ENCODE peak calls at places on chromosomes 2 and 18, in seven cellular contexts. A is IMR-90, J is Calu3, U is thoracic aorta, R is OCI-LY7, G is PC-3, I is GM06990. Q is an unnamed sample.

GRCh38 chr2:38875227-38875575 is 533 bp downstream of the DHX57 start:
- DNase-seq in A (peak; percentile 1), J (no peak), U (no peak), R (no peak), G (peak; percentile 3), I (no peak), Q (no peak)

GRCh38 chr2:33158482-33159003 is 211.8 kb downstream of the LTBP1 start:
- DNase-seq in A (peak; percentile 95), J (no peak), U (no peak), R (no peak), G (peak; percentile 90), I (no peak), Q (no peak)

GRCh38 chr2:108923736-108924443 is 65.1 kb downstream of the EDAR start:
- DNase-seq in A (no peak), J (no peak), U (no peak), R (no peak), G (no peak), I (no peak), Q (no peak)

GRCh38 chr2:233156001-233156400 is 95.5 kb upstream of the ATG16L1 start:
- DNase-seq in A (no peak), J (no peak), U (no peak), R (no peak), G (no peak), I (no peak), Q (no peak)

GRCh38 chr2:170643346-170643745 is 71.8 kb upstream of the SP5 start:
- DNase-seq in A (no peak), J (no peak), U (no peak), R (no peak), G (no peak), I (no peak), Q (no peak)

GRCh38 chr2:120395221-120395620 is 49.3 kb downstream of the INHBB start:
- DNase-seq in A (no peak), J (no peak), U (no peak), R (no peak), G (no peak), I (no peak), Q (no peak)

GRCh38 chr2:201432551-201433388 is 18.5 kb downstream of the TRAK2 start:
- DNase-seq in A (peak; percentile 66), J (no peak), U (no peak), R (no peak), G (no peak), I (no peak), Q (no peak)

GRCh38 chr18:73670046-73670445 is 477.6 kb downstream of the FBXO15 start:
- DNase-seq in A (no peak), J (no peak), U (no peak), R (no peak), G (peak; percentile 62), I (no peak), Q (no peak)

GRCh38 chr2:118442949-118443348 is 354.7 kb downstream of the INSIG2 start:
- DNase-seq in A (no peak), J (no peak), U (no peak), R (no peak), G (no peak), I (no peak), Q (no peak)

GRCh38 chr18:13538630-13539029 is 187.7 kb downstream of the FAM210A start:
- DNase-seq in A (no peak), J (no peak), U (no peak), R (no peak), G (no peak), I (no peak), Q (no peak)

GRCh38 chr2:223469270-223470057 is 132.7 kb downstream of the SCG2 start:
- DNase-seq in A (peak; percentile 87), J (no peak), U (peak; percentile 25), R (no peak), G (no peak), I (no peak), Q (no peak)

GRCh38 chr2:188410504-188411235 is 119.0 kb downstream of the GULP1 start:
- DNase-seq in A (peak; percentile 63), J (no peak), U (no peak), R (no peak), G (peak; percentile 35), I (no peak), Q (no peak)

GRCh38 chr2:73370348-73370747 is 15.3 kb upstream of the ALMS1 start:
- DNase-seq in A (no peak), J (no peak), U (no peak), R (no peak), G (no peak), I (no peak), Q (no peak)

GRCh38 chr2:73374243-73374642 is 11.4 kb upstream of the ALMS1 start:
- DNase-seq in A (no peak), J (no peak), U (no peak), R (no peak), G (no peak), I (no peak), Q (no peak)

GRCh38 chr2:73373335-73373734 is 12.3 kb upstream of the ALMS1 start:
- DNase-seq in A (no peak), J (no peak), U (no peak), R (no peak), G (no peak), I (no peak), Q (no peak)

GRCh38 chr2:73366060-73366459 is 19.6 kb upstream of the ALMS1 start:
- DNase-seq in A (no peak), J (no peak), U (no peak), R (no peak), G (no peak), I (no peak), Q (no peak)

GRCh38 chr2:73368781-73369180 is 16.9 kb upstream of the ALMS1 start:
- DNase-seq in A (no peak), J (no peak), U (no peak), R (no peak), G (no peak), I (no peak), Q (no peak)
- TF ChIP-seq CTCF in A (no peak), J (no peak), U (no peak), R (no peak), G (no peak), I (no peak), Q (no peak)

GRCh38 chr18:57029761-57030160 is 117.1 kb upstream of the BOD1L2 start:
- DNase-seq in A (no peak), J (peak; percentile 8), U (no peak), R (no peak), G (peak; percentile 42), I (no peak), Q (no peak)
- TF ChIP-seq CTCF in A (peak; percentile 8), J (no peak), U (no peak), R (no peak), G (peak; percentile 43), I (no peak), Q (no peak)

DNA sequence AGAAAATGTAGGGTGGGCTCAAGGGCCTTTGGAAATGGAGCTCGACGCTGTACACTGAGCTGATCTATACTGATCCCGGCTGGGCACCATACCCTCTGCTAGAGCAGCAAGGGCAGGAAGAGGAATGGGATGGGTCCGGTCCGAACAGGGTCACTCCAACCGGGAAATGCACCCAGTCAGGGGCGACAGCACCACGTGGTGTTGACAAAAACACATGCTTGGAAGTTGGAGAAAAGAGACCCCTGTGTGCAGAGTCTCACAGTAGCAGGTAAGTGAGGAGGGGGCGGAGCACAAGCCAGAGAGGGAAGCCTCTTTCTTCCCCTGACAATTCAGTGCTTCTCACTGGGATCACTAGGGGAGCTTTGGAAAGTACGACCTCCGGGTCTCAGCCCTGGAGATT is 84.1 kb upstream of the ASB18 start:
- DNase-seq in A (no peak), J (no peak), U (no peak), R (no peak), G (no peak), I (no peak), Q (no peak)
- TF ChIP-seq CTCF in A (no peak), J (no peak), U (no peak), R (no peak), G (no peak), I (no peak), Q (no peak)

GRCh38 chr2:234172066-234172465 is 121.6 kb downstream of the SPP2 start:
- DNase-seq in A (no peak), J (no peak), U (no peak), R (no peak), G (no peak), I (no peak), Q (no peak)

GRCh38 chr2:234169676-234170075 is 119.2 kb downstream of the SPP2 start:
- DNase-seq in A (no peak), J (no peak), U (no peak), R (no peak), G (no peak), I (no peak), Q (no peak)

GRCh38 chr2:234166521-234166920 is 116.0 kb downstream of the SPP2 start:
- DNase-seq in A (no peak), J (no peak), U (no peak), R (no peak), G (no peak), I (no peak), Q (no peak)

GRCh38 chr2:234175649-234176048 is 125.1 kb downstream of the SPP2 start:
- DNase-seq in A (no peak), J (no peak), U (no peak), R (no peak), G (no peak), I (no peak), Q (no peak)

GRCh38 chr2:234171666-234172065 is 121.2 kb downstream of the SPP2 start:
- DNase-seq in A (no peak), J (no peak), U (no peak), R (no peak), G (no peak), I (no peak), Q (no peak)
- TF ChIP-seq CTCF in A (no peak), J (no peak), U (no peak), R (no peak), G (no peak), I (no peak), Q (no peak)

GRCh38 chr2:113187771-113188170 is 14.0 kb downstream of the PSD4 start:
- DNase-seq in A (no peak), J (no peak), U (no peak), R (no peak), G (no peak), I (no peak), Q (no peak)

GRCh38 chr2:113195923-113196501 is 22.2 kb downstream of the PSD4 start:
- DNase-seq in A (no peak), J (no peak), U (no peak), R (no peak), G (no peak), I (no peak), Q (no peak)

GRCh38 chr2:113196839-113197238 is 23.1 kb downstream of the PSD4 start:
- DNase-seq in A (no peak), J (no peak), U (no peak), R (no peak), G (no peak), I (no peak), Q (no peak)

GRCh38 chr2:113197347-113198047 is 23.7 kb downstream of the PSD4 start:
- DNase-seq in A (no peak), J (no peak), U (no peak), R (no peak), G (no peak), I (no peak), Q (no peak)

DNA sequence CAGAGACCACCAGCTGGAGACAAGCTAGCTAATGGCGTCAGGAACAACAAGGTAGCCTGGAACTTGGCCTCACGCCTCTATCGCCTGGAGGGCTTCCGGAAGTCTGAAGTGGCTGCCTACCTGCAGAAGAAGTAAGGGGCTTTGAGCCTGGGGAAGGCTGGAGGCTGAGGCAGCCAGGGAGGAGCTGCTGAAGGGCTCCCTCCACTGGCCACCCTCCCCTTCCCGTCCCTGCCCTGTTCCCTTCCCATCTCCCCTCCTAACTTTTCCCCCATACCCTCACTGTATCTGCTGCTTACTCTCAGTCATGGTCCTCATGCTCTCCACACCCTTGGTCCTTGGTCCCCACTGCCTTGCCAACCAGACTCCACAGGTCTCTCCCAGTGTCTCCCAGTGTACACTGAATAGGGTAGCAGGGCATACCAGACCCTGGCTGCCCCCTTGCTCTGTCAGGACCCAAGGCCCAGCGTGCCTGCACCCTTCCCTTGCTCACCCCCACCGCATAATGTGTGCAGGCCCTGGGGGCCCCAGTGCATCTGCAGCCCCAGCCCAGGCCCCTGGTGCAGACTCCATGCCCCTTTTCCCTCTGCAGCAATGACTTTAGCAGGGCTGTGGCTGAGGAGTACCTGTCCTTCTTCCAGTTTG is 18.8 kb downstream of the PSD4 start:
- DNase-seq in A (no peak), J (no peak), U (no peak), R (no peak), G (no peak), I (no peak), Q (no peak)
- TF ChIP-seq CTCF in A (no peak), J (no peak), U (no peak), R (no peak), G (peak; percentile 44), I (no peak), Q (no peak)

Q was measured in lung.